ENCODE peak calls at places on chromosomes 11 and 22, in seven cellular contexts. J is PC-9, R is stomach, Q is PC-3, S is mammary epithelial cell, W is uterus, C is heart right ventricle. L is an unnamed sample.

GRCh38 chr22:44365832-44366231 is 53.1 kb upstream of the SHISAL1 start:
- DNase-seq in J (peak; percentile 32), R (no peak), Q (no peak), S (no peak), W (peak; percentile 3), C (no peak), L (no peak)

GRCh38 chr22:36117053-36117554 is 43.5 kb downstream of the APOL3 start:
- DNase-seq in J (no peak), R (no peak), Q (no peak), S (no peak), W (no peak), C (no peak), L (no peak)

GRCh38 chr11:12220305-12220704 is 109.9 kb downstream of the MICAL2 start:
- DNase-seq in J (no peak), R (peak; percentile 67), Q (no peak), S (no peak), W (peak; percentile 78), C (peak; percentile 71), L (no peak)

GRCh38 chr11:67387074-67387473 is 4.7 kb upstream of the RAD9A start:
- DNase-seq in J (no peak), R (no peak), Q (no peak), S (no peak), W (no peak), C (no peak), L (no peak)

GRCh38 chr22:20750461-20751184 is 23.3 kb upstream of the SERPIND1 start:
- DNase-seq in J (no peak), R (peak; percentile 50), Q (peak; percentile 76), S (peak; percentile 82), W (peak; percentile 61), C (peak; percentile 56), L (peak; percentile 74)

GRCh38 chr22:36641902-36642640 is 61.5 kb downstream of the CACNG2 start:
- DNase-seq in J (peak; percentile 75), R (no peak), Q (peak; percentile 69), S (peak; percentile 88), W (no peak), C (no peak), L (no peak)

GRCh38 chr11:3014314-3014938 is 22.3 kb upstream of the NAP1L4 start:
- DNase-seq in J (no peak), R (no peak), Q (no peak), S (no peak), W (no peak), C (no peak), L (no peak)

GRCh38 chr11:12764187-12764914 is 90.1 kb downstream of the TEAD1 start:
- DNase-seq in J (no peak), R (no peak), Q (no peak), S (no peak), W (no peak), C (no peak), L (no peak)

DNA sequence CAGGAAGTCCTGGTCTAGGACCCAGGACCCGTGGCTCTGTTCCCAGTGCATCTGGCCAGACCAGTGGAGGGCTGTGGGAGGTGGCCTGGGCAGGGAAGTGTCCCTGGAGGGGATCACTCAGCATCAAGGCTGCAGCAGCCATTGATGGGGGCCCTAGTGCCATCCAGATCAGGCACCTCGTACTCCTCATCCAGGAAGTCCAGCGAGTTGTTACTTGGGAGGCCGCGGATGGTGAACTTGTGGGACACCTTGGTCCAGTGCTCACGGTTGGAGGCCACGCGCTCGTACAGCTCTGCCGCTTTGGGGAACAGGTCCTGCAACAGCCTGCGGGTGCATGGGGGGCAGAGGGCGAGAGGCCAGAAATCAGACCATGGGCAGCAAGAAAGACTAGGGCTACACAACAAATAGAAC is 96.9 kb downstream of the PDE2A start:
- DNase-seq in J (no peak), R (no peak), Q (no peak), S (no peak), W (no peak), C (no peak), L (no peak)
- TF ChIP-seq CTCF in J (no peak), R (no peak), Q (no peak), S (no peak), W (no peak), C (no peak), L (no peak)

GRCh38 chr22:48596111-48596860 is 1231.4 kb downstream of the BRD1 start:
- DNase-seq in J (no peak), R (no peak), Q (no peak), S (no peak), W (no peak), C (no peak), L (peak; percentile 69)
- H3K9me3 ChIP-seq in J (no peaks in the 10 kb centered on the region), R (peaks cover 8% of the 10 kb centered on the region), Q (no peaks in the 10 kb centered on the region), S (peaks cover 52% of the 10 kb centered on the region), W (no peaks in the 10 kb centered on the region), C (peaks cover 9% of the 10 kb centered on the region), L (no peaks in the 10 kb centered on the region)

GRCh38 chr11:77073328-77074001 is 6.7 kb downstream of the CAPN5 start:
- DNase-seq in J (peak; percentile 83), R (peak; percentile 77), Q (peak; percentile 75), S (peak; percentile 66), W (peak; percentile 96), C (peak; percentile 79), L (peak; percentile 78)
- TF ChIP-seq CTCF in J (no peak), R (no peak), Q (peak; percentile 39), S (no peak), W (peak; percentile 49), C (peak; percentile 59), L (peak; percentile 13)

GRCh38 chr22:49042877-49043859 is 784.5 kb downstream of the BRD1 start:
- DNase-seq in J (no peak), R (no peak), Q (no peak), S (no peak), W (no peak), C (no peak), L (no peak)
- H3K9me3 ChIP-seq in J (no peaks in the 10 kb centered on the region), R (no peaks in the 10 kb centered on the region), Q (no peaks in the 10 kb centered on the region), S (peaks cover 58% of the 10 kb centered on the region), W (no peaks in the 10 kb centered on the region), C (no peaks in the 10 kb centered on the region), L (no peaks in the 10 kb centered on the region)

GRCh38 chr11:89361738-89362137 is 129.4 kb downstream of the NOX4 start:
- DNase-seq in J (no peak), R (no peak), Q (no peak), S (no peak), W (no peak), C (no peak), L (no peak)
- TF ChIP-seq CTCF in J (no peak), R (no peak), Q (no peak), S (no peak), W (no peak), C (no peak), L (no peak)

L was measured in left lung.